ENCODE peak calls at places on chromosomes 16 and 17, in seven cellular contexts. One of them, this sample, is unnamed.

GRCh38 chr16:31476305-31477219 is 4.6 kb downstream of the TGFB1I1 start:
- DNase-seq in cardiac fibroblast: no peak
- DNase-seq in hepatic stellate cell: no peak
- DNase-seq in AG10803: no peak
- DNase-seq in PC-9: peak; percentile 90
- DNase-seq in Calu3: peak; percentile 81
- DNase-seq in NCI-H1092 treated with DMSO at 0.1 percent for 48 hours: no peak
- DNase-seq in this sample: peak; percentile 96

GRCh38 chr16:50267151-50267631 is 840 bp downstream of the ADCY7 start:
- DNase-seq in cardiac fibroblast: no peak
- DNase-seq in hepatic stellate cell: no peak
- DNase-seq in AG10803: no peak
- DNase-seq in PC-9: no peak
- DNase-seq in Calu3: no peak
- DNase-seq in NCI-H1092 treated with DMSO at 0.1 percent for 48 hours: no peak
- DNase-seq in this sample: no peak

GRCh38 chr17:6496636-6497441 is 52.6 kb downstream of the PIMREG start:
- DNase-seq in cardiac fibroblast: no peak
- DNase-seq in hepatic stellate cell: no peak
- DNase-seq in AG10803: no peak
- DNase-seq in PC-9: no peak
- DNase-seq in Calu3: no peak
- DNase-seq in NCI-H1092 treated with DMSO at 0.1 percent for 48 hours: no peak
- DNase-seq in this sample: no peak

GRCh38 chr17:16081507-16082087 is 82.0 kb downstream of the TTC19 start:
- DNase-seq in cardiac fibroblast: no peak
- DNase-seq in hepatic stellate cell: no peak
- DNase-seq in AG10803: no peak
- DNase-seq in PC-9: no peak
- DNase-seq in Calu3: no peak
- DNase-seq in NCI-H1092 treated with DMSO at 0.1 percent for 48 hours: no peak
- DNase-seq in this sample: no peak

GRCh38 chr17:80995131-80995530 is 3.5 kb downstream of the CHMP6 start:
- DNase-seq in cardiac fibroblast: no peak
- DNase-seq in hepatic stellate cell: no peak
- DNase-seq in AG10803: no peak
- DNase-seq in PC-9: no peak
- DNase-seq in Calu3: no peak
- DNase-seq in NCI-H1092 treated with DMSO at 0.1 percent for 48 hours: no peak
- DNase-seq in this sample: no peak

GRCh38 chr16:50252874-50253510 is 13.4 kb upstream of the ADCY7 start:
- DNase-seq in cardiac fibroblast: no peak
- DNase-seq in hepatic stellate cell: no peak
- DNase-seq in AG10803: peak; percentile 23
- DNase-seq in PC-9: no peak
- DNase-seq in Calu3: no peak
- DNase-seq in NCI-H1092 treated with DMSO at 0.1 percent for 48 hours: no peak
- DNase-seq in this sample: no peak

GRCh38 chr16:70695351-70696070 is 9.7 kb upstream of the MTSS2 start:
- DNase-seq in cardiac fibroblast: no peak
- DNase-seq in hepatic stellate cell: no peak
- DNase-seq in AG10803: peak; percentile 49
- DNase-seq in PC-9: peak; percentile 70
- DNase-seq in Calu3: peak; percentile 54
- DNase-seq in NCI-H1092 treated with DMSO at 0.1 percent for 48 hours: peak; percentile 82
- DNase-seq in this sample: peak; percentile 47

GRCh38 chr17:79871131-79871530 is 31.9 kb upstream of the CBX4 start:
- DNase-seq in cardiac fibroblast: no peak
- DNase-seq in hepatic stellate cell: no peak
- DNase-seq in AG10803: no peak
- DNase-seq in PC-9: no peak
- DNase-seq in Calu3: no peak
- DNase-seq in NCI-H1092 treated with DMSO at 0.1 percent for 48 hours: no peak
- DNase-seq in this sample: no peak

GRCh38 chr17:17669851-17670232 is 11.4 kb upstream of the RAI1 start:
- DNase-seq in cardiac fibroblast: no peak
- DNase-seq in hepatic stellate cell: no peak
- DNase-seq in AG10803: no peak
- DNase-seq in PC-9: no peak
- DNase-seq in Calu3: no peak
- DNase-seq in NCI-H1092 treated with DMSO at 0.1 percent for 48 hours: peak; percentile 38
- DNase-seq in this sample: no peak

GRCh38 chr16:74865922-74866598 is 91.4 kb upstream of the FA2H start:
- DNase-seq in cardiac fibroblast: no peak
- DNase-seq in hepatic stellate cell: no peak
- DNase-seq in AG10803: peak; percentile 37
- DNase-seq in PC-9: no peak
- DNase-seq in Calu3: peak; percentile 35
- DNase-seq in NCI-H1092 treated with DMSO at 0.1 percent for 48 hours: no peak
- DNase-seq in this sample: no peak

GRCh38 chr16:84553873-84554399 is 49.5 kb upstream of the MEAK7 start:
- DNase-seq in cardiac fibroblast: no peak
- DNase-seq in hepatic stellate cell: no peak
- DNase-seq in AG10803: no peak
- DNase-seq in PC-9: no peak
- DNase-seq in Calu3: no peak
- DNase-seq in NCI-H1092 treated with DMSO at 0.1 percent for 48 hours: no peak
- DNase-seq in this sample: no peak

GRCh38 chr16:9836118-9836736 is 346.0 kb downstream of the GRIN2A start:
- DNase-seq in cardiac fibroblast: peak; percentile 59
- DNase-seq in hepatic stellate cell: peak; percentile 11
- DNase-seq in AG10803: peak; percentile 16
- DNase-seq in PC-9: no peak
- DNase-seq in Calu3: peak; percentile 46
- DNase-seq in NCI-H1092 treated with DMSO at 0.1 percent for 48 hours: no peak
- DNase-seq in this sample: no peak

GRCh38 chr16:48607056-48607825 is 2.7 kb downstream of the N4BP1 start:
- DNase-seq in cardiac fibroblast: peak; percentile 60
- DNase-seq in hepatic stellate cell: peak; percentile 71
- DNase-seq in AG10803: peak; percentile 79
- DNase-seq in PC-9: peak; percentile 77
- DNase-seq in Calu3: peak; percentile 63
- DNase-seq in NCI-H1092 treated with DMSO at 0.1 percent for 48 hours: no peak
- DNase-seq in this sample: peak; percentile 66